ENCODE peak calls at places on chromosomes 6 and 20, in six cellular contexts. One of them, this sample, is unnamed.

GRCh38 chr6:128271527-128271926 is 248.9 kb downstream of the PTPRK start:
- DNase-seq in dorsolateral prefrontal cortex: no peak
- DNase-seq in body of pancreas: no peak
- DNase-seq in lung: no peak
- DNase-seq in colonic mucosa: no peak
- DNase-seq in IMR-90: peak
- DNase-seq in this sample: no peak

GRCh38 chr6:125469915-125470314 is 168.1 kb upstream of the HDDC2 start:
- DNase-seq in dorsolateral prefrontal cortex: no peak
- DNase-seq in body of pancreas: no peak
- DNase-seq in lung: no peak
- DNase-seq in colonic mucosa: no peak
- DNase-seq in IMR-90: no peak
- DNase-seq in this sample: no peak

GRCh38 chr6:47165918-47166317 is 123.8 kb upstream of the ADGRF1 start:
- DNase-seq in dorsolateral prefrontal cortex: no peak
- DNase-seq in body of pancreas: no peak
- DNase-seq in lung: no peak
- DNase-seq in colonic mucosa: no peak
- DNase-seq in IMR-90: peak
- DNase-seq in this sample: no peak

GRCh38 chr20:33753763-33754162 is 22.0 kb downstream of the ZNF341 start:
- DNase-seq in dorsolateral prefrontal cortex: no peak
- DNase-seq in body of pancreas: no peak
- DNase-seq in lung: no peak
- DNase-seq in colonic mucosa: no peak
- DNase-seq in IMR-90: peak
- DNase-seq in this sample: no peak

GRCh38 chr6:165551828-165552227 is 111.2 kb downstream of the PDE10A start:
- DNase-seq in dorsolateral prefrontal cortex: no peak
- DNase-seq in body of pancreas: no peak
- DNase-seq in lung: no peak
- DNase-seq in colonic mucosa: no peak
- DNase-seq in IMR-90: no peak
- DNase-seq in this sample: no peak

GRCh38 chr6:12182676-12183075 is 107.5 kb upstream of the EDN1 start:
- DNase-seq in dorsolateral prefrontal cortex: no peak
- DNase-seq in body of pancreas: no peak
- DNase-seq in lung: no peak
- DNase-seq in colonic mucosa: no peak
- DNase-seq in IMR-90: peak
- DNase-seq in this sample: no peak

GRCh38 chr6:4128748-4129147 is 6.6 kb downstream of the ECI2 start:
- DNase-seq in dorsolateral prefrontal cortex: no peak
- DNase-seq in body of pancreas: no peak
- DNase-seq in lung: no peak
- DNase-seq in colonic mucosa: no peak
- DNase-seq in IMR-90: peak
- DNase-seq in this sample: no peak

GRCh38 chr6:115195239-115195638 is 852.4 kb upstream of the HS3ST5 start:
- DNase-seq in dorsolateral prefrontal cortex: no peak
- DNase-seq in body of pancreas: no peak
- DNase-seq in lung: no peak
- DNase-seq in colonic mucosa: no peak
- DNase-seq in IMR-90: no peak
- DNase-seq in this sample: no peak

GRCh38 chr6:41289815-41290214 is 3.3 kb upstream of the TREM1 start:
- DNase-seq in dorsolateral prefrontal cortex: no peak
- DNase-seq in body of pancreas: no peak
- DNase-seq in lung: no peak
- DNase-seq in colonic mucosa: no peak
- DNase-seq in IMR-90: no peak
- DNase-seq in this sample: no peak

GRCh38 chr20:48886189-48886588 is 35.3 kb upstream of the ARFGEF2 start:
- DNase-seq in dorsolateral prefrontal cortex: no peak
- DNase-seq in body of pancreas: no peak
- DNase-seq in lung: no peak
- DNase-seq in colonic mucosa: no peak
- DNase-seq in IMR-90: no peak
- DNase-seq in this sample: no peak

GRCh38 chr20:43409041-43409913 is 48.4 kb upstream of the SRSF6 start:
- DNase-seq in dorsolateral prefrontal cortex: no peak
- DNase-seq in body of pancreas: no peak
- DNase-seq in lung: no peak
- DNase-seq in colonic mucosa: no peak
- DNase-seq in IMR-90: peak
- DNase-seq in this sample: no peak

GRCh38 chr20:40584128-40584819 is 104.8 kb downstream of the MAFB start:
- DNase-seq in dorsolateral prefrontal cortex: no peak
- DNase-seq in body of pancreas: no peak
- DNase-seq in lung: no peak
- DNase-seq in colonic mucosa: peak
- DNase-seq in IMR-90: no peak
- DNase-seq in this sample: no peak

GRCh38 chr6:163901681-163902080 is 487.2 kb downstream of the QKI start:
- DNase-seq in dorsolateral prefrontal cortex: no peak
- DNase-seq in body of pancreas: no peak
- DNase-seq in lung: no peak
- DNase-seq in colonic mucosa: no peak
- DNase-seq in IMR-90: no peak
- DNase-seq in this sample: no peak

GRCh38 chr6:73657201-73657600 is 3.4 kb upstream of the SLC17A5 start:
- DNase-seq in dorsolateral prefrontal cortex: no peak
- DNase-seq in body of pancreas: no peak
- DNase-seq in lung: no peak
- DNase-seq in colonic mucosa: no peak
- DNase-seq in IMR-90: no peak
- DNase-seq in this sample: no peak

GRCh38 chr6:1678966-1679690 is 69.4 kb downstream of the FOXC1 start:
- DNase-seq in dorsolateral prefrontal cortex: no peak
- DNase-seq in body of pancreas: no peak
- DNase-seq in lung: no peak
- DNase-seq in colonic mucosa: no peak
- DNase-seq in IMR-90: no peak
- DNase-seq in this sample: no peak

GRCh38 chr6:123316733-123317323 is 319.9 kb downstream of the TRDN start:
- DNase-seq in dorsolateral prefrontal cortex: no peak
- DNase-seq in body of pancreas: no peak
- DNase-seq in lung: no peak
- DNase-seq in colonic mucosa: no peak
- DNase-seq in IMR-90: peak
- DNase-seq in this sample: no peak

GRCh38 chr6:64121166-64121565 is 485.6 kb downstream of the PHF3 start:
- DNase-seq in dorsolateral prefrontal cortex: no peak
- DNase-seq in body of pancreas: no peak
- DNase-seq in lung: no peak
- DNase-seq in colonic mucosa: no peak
- DNase-seq in IMR-90: no peak
- DNase-seq in this sample: no peak

GRCh38 chr20:13200767-13201500 is 20.1 kb upstream of the ISM1 start:
- DNase-seq in dorsolateral prefrontal cortex: no peak
- DNase-seq in body of pancreas: no peak
- DNase-seq in lung: no peak
- DNase-seq in colonic mucosa: no peak
- DNase-seq in IMR-90: no peak
- DNase-seq in this sample: no peak

GRCh38 chr6:116060572-116061283 is at the start of gene FRK:
- DNase-seq in dorsolateral prefrontal cortex: no peak
- DNase-seq in body of pancreas: peak
- DNase-seq in lung: peak
- DNase-seq in colonic mucosa: peak
- DNase-seq in IMR-90: peak
- DNase-seq in this sample: peak

GRCh38 chr6:129683606-129684322 is 26.2 kb downstream of the ARHGAP18 start:
- DNase-seq in dorsolateral prefrontal cortex: peak
- DNase-seq in body of pancreas: peak
- DNase-seq in lung: peak
- DNase-seq in colonic mucosa: peak
- DNase-seq in IMR-90: peak
- DNase-seq in this sample: peak

GRCh38 chr6:108592371-108593337 is 31.9 kb downstream of the FOXO3 start:
- DNase-seq in dorsolateral prefrontal cortex: peak
- DNase-seq in body of pancreas: no peak
- DNase-seq in lung: no peak
- DNase-seq in colonic mucosa: peak
- DNase-seq in IMR-90: peak
- DNase-seq in this sample: peak

GRCh38 chr6:36803908-36804307 is 35.3 kb downstream of the CPNE5 start:
- DNase-seq in dorsolateral prefrontal cortex: no peak
- DNase-seq in body of pancreas: no peak
- DNase-seq in lung: no peak
- DNase-seq in colonic mucosa: no peak
- DNase-seq in IMR-90: no peak
- DNase-seq in this sample: no peak

GRCh38 chr6:36803482-36803881 is 35.8 kb downstream of the CPNE5 start:
- DNase-seq in dorsolateral prefrontal cortex: no peak
- DNase-seq in body of pancreas: no peak
- DNase-seq in lung: no peak
- DNase-seq in colonic mucosa: no peak
- DNase-seq in IMR-90: no peak
- DNase-seq in this sample: no peak

GRCh38 chr6:36804549-36804948 is 34.7 kb downstream of the CPNE5 start:
- DNase-seq in dorsolateral prefrontal cortex: no peak
- DNase-seq in body of pancreas: no peak
- DNase-seq in lung: no peak
- DNase-seq in colonic mucosa: no peak
- DNase-seq in IMR-90: no peak
- DNase-seq in this sample: no peak

GRCh38 chr6:36805917-36806316 is 33.3 kb downstream of the CPNE5 start:
- DNase-seq in dorsolateral prefrontal cortex: no peak
- DNase-seq in body of pancreas: no peak
- DNase-seq in lung: no peak
- DNase-seq in colonic mucosa: no peak
- DNase-seq in IMR-90: no peak
- DNase-seq in this sample: no peak

GRCh38 chr6:36805107-36805797 is 34.0 kb downstream of the CPNE5 start:
- DNase-seq in dorsolateral prefrontal cortex: no peak
- DNase-seq in body of pancreas: no peak
- DNase-seq in lung: no peak
- DNase-seq in colonic mucosa: no peak
- DNase-seq in IMR-90: no peak
- DNase-seq in this sample: no peak
- H3K27ac ChIP-seq in dorsolateral prefrontal cortex: no peak
- H3K27ac ChIP-seq in body of pancreas: no peak
- H3K27ac ChIP-seq in lung: no peak
- H3K27ac ChIP-seq in colonic mucosa: no peak
- H3K27ac ChIP-seq in IMR-90: no peak
- H3K27ac ChIP-seq in this sample: no peak

GRCh38 chr6:132934496-132934895 is 120.1 kb downstream of the RPS12 start:
- DNase-seq in dorsolateral prefrontal cortex: no peak
- DNase-seq in body of pancreas: no peak
- DNase-seq in lung: no peak
- DNase-seq in colonic mucosa: no peak
- DNase-seq in IMR-90: no peak
- DNase-seq in this sample: no peak

GRCh38 chr6:132931313-132931712 is 116.9 kb downstream of the RPS12 start:
- DNase-seq in dorsolateral prefrontal cortex: no peak
- DNase-seq in body of pancreas: no peak
- DNase-seq in lung: no peak
- DNase-seq in colonic mucosa: no peak
- DNase-seq in IMR-90: no peak
- DNase-seq in this sample: no peak

GRCh38 chr6:132931937-132932336 is 117.6 kb downstream of the RPS12 start:
- DNase-seq in dorsolateral prefrontal cortex: no peak
- DNase-seq in body of pancreas: peak
- DNase-seq in lung: no peak
- DNase-seq in colonic mucosa: no peak
- DNase-seq in IMR-90: peak
- DNase-seq in this sample: no peak

GRCh38 chr6:132933085-132933484 is 118.7 kb downstream of the RPS12 start:
- DNase-seq in dorsolateral prefrontal cortex: no peak
- DNase-seq in body of pancreas: no peak
- DNase-seq in lung: no peak
- DNase-seq in colonic mucosa: no peak
- DNase-seq in IMR-90: no peak
- DNase-seq in this sample: no peak

DNA sequence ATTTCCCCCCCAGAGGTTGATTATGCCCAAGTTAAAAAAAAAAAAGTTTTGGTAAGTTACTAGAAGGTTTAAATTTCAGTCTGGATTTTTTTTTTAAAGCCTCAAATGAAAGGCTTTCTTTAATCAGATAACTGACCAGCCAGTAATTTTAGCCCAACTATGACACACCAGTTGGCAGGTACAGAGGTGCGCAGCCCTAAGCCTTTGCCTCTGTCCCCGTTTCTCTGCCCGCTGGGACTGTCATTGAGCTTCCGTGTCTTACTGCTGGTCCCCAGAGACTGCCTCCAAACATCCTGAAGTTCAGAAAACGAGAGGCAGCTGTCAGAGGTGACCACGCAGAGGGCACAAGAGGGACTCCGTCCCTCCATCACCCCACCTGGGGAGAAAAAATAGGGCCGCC is 118.2 kb downstream of the RPS12 start:
- DNase-seq in dorsolateral prefrontal cortex: no peak
- DNase-seq in body of pancreas: no peak
- DNase-seq in lung: no peak
- DNase-seq in colonic mucosa: no peak
- DNase-seq in IMR-90: no peak
- DNase-seq in this sample: no peak
- H3K27ac ChIP-seq in dorsolateral prefrontal cortex: no peak
- H3K27ac ChIP-seq in body of pancreas: peak
- H3K27ac ChIP-seq in lung: no peak
- H3K27ac ChIP-seq in colonic mucosa: no peak
- H3K27ac ChIP-seq in IMR-90: no peak
- H3K27ac ChIP-seq in this sample: no peak

GRCh38 chr6:44855562-44856494 is 468.3 kb downstream of the CDC5L start:
- DNase-seq in dorsolateral prefrontal cortex: no peak
- DNase-seq in body of pancreas: no peak
- DNase-seq in lung: no peak
- DNase-seq in colonic mucosa: no peak
- DNase-seq in IMR-90: peak
- DNase-seq in this sample: no peak

GRCh38 chr6:44854712-44855111 is 467.2 kb downstream of the CDC5L start:
- DNase-seq in dorsolateral prefrontal cortex: no peak
- DNase-seq in body of pancreas: no peak
- DNase-seq in lung: no peak
- DNase-seq in colonic mucosa: no peak
- DNase-seq in IMR-90: no peak
- DNase-seq in this sample: no peak

GRCh38 chr6:44858998-44859397 is 469.1 kb upstream of the RUNX2 start:
- DNase-seq in dorsolateral prefrontal cortex: no peak
- DNase-seq in body of pancreas: no peak
- DNase-seq in lung: no peak
- DNase-seq in colonic mucosa: no peak
- DNase-seq in IMR-90: no peak
- DNase-seq in this sample: no peak

GRCh38 chr6:44856495-44856878 is 469.0 kb downstream of the CDC5L start:
- DNase-seq in dorsolateral prefrontal cortex: no peak
- DNase-seq in body of pancreas: no peak
- DNase-seq in lung: no peak
- DNase-seq in colonic mucosa: no peak
- DNase-seq in IMR-90: no peak
- DNase-seq in this sample: no peak

GRCh38 chr6:44859901-44860410 is 468.2 kb upstream of the RUNX2 start:
- DNase-seq in dorsolateral prefrontal cortex: no peak
- DNase-seq in body of pancreas: no peak
- DNase-seq in lung: no peak
- DNase-seq in colonic mucosa: no peak
- DNase-seq in IMR-90: peak
- DNase-seq in this sample: no peak
- H3K27ac ChIP-seq in dorsolateral prefrontal cortex: no peak
- H3K27ac ChIP-seq in body of pancreas: no peak
- H3K27ac ChIP-seq in lung: no peak
- H3K27ac ChIP-seq in colonic mucosa: no peak
- H3K27ac ChIP-seq in IMR-90: no peak
- H3K27ac ChIP-seq in this sample: no peak

GRCh38 chr6:78561015-78561414 is 306.3 kb upstream of the IRAK1BP1 start:
- DNase-seq in dorsolateral prefrontal cortex: no peak
- DNase-seq in body of pancreas: no peak
- DNase-seq in lung: no peak
- DNase-seq in colonic mucosa: no peak
- DNase-seq in IMR-90: peak
- DNase-seq in this sample: no peak
- H3K27ac ChIP-seq in dorsolateral prefrontal cortex: no peak
- H3K27ac ChIP-seq in body of pancreas: no peak
- H3K27ac ChIP-seq in lung: no peak
- H3K27ac ChIP-seq in colonic mucosa: no peak
- H3K27ac ChIP-seq in IMR-90: no peak
- H3K27ac ChIP-seq in this sample: no peak

This sample was measured in tibial artery.